ENCODE peak calls at places on chromosomes 6 and 20, in seven cellular contexts. B is HFF-Myc, J is foreskin fibroblast, F is fibroblast of pulmonary artery, X is spleen, M is fibroblast of mammary gland, U is cardiac fibroblast. I is an unnamed sample.
A peak's percentile ranks its signal among the peaks of the same experiment; 100 is the strongest.

GRCh38 chr6:117919775-117920492 is 12.9 kb downstream of the SLC35F1 start:
- DNase-seq in B (no peak), J (no peak), F (no peak), X (peak; percentile 75), M (no peak), U (no peak), I (peak; percentile 11)

GRCh38 chr6:131250121-131250520 is 114.9 kb downstream of the AKAP7 start:
- DNase-seq in B (peak; percentile 5), J (peak; percentile 73), F (peak; percentile 63), X (peak; percentile 84), M (peak; percentile 52), U (peak; percentile 70), I (peak; percentile 24)

GRCh38 chr6:23621026-23621425 is 505.0 kb upstream of the NRSN1 start:
- DNase-seq in B (no peak), J (no peak), F (no peak), X (no peak), M (peak; percentile 62), U (peak; percentile 0), I (no peak)

GRCh38 chr6:103273048-103273447 is 1586.7 kb downstream of the HACE1 start:
- DNase-seq in B (no peak), J (no peak), F (peak; percentile 1), X (no peak), M (no peak), U (peak; percentile 0), I (no peak)

GRCh38 chr6:122580731-122581130 is 29.5 kb upstream of the PKIB start:
- DNase-seq in B (no peak), J (no peak), F (no peak), X (no peak), M (peak; percentile 14), U (no peak), I (no peak)

GRCh38 chr6:33112148-33112547 is 36.4 kb downstream of the HLA-DPB1 start:
- DNase-seq in B (no peak), J (peak; percentile 79), F (peak; percentile 58), X (no peak), M (peak; percentile 65), U (peak; percentile 49), I (peak; percentile 38)

GRCh38 chr20:8303651-8304050 is 171.6 kb downstream of the PLCB1 start:
- DNase-seq in B (no peak), J (no peak), F (no peak), X (no peak), M (no peak), U (no peak), I (no peak)

GRCh38 chr6:143060806-143061596 is at the start of gene AIG1:
- DNase-seq in B (peak; percentile 11), J (no peak), F (no peak), X (peak; percentile 94), M (no peak), U (no peak), I (peak; percentile 60)

GRCh38 chr20:37920270-37920669 is 17.3 kb downstream of the VSTM2L start:
- DNase-seq in B (no peak), J (no peak), F (no peak), X (no peak), M (no peak), U (no peak), I (peak; percentile 39)

DNA sequence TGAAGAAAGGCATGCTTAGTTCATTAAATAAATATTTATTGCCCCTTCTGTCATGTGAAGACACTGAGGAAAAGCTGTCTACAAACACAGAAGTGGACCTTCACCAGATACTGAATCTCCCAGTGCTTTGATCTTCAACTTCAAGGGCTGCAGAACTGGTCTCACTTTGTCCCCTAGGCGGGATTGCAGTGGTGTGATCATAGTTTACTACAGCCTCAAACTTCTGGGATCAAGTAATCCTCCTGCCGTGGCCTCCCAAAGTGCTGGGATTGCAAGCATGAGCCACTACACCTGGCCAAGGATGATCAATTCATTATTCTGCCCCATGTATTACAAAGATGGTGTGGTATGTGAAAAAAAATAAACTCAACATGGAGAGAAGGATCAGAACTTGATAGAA is 496.2 kb upstream of the HS3ST5 start:
- DNase-seq in B (no peak), J (no peak), F (no peak), X (no peak), M (no peak), U (no peak), I (no peak)
- TF ChIP-seq CTCF in B (no peak), J (no peak), F (no peak), X (no peak), M (no peak), U (no peak), I (no peak)

GRCh38 chr20:49045440-49046086 is 549 bp upstream of the CSE1L start:
- DNase-seq in B (no peak), J (peak; percentile 36), F (no peak), X (peak; percentile 90), M (peak; percentile 13), U (peak; percentile 9), I (peak; percentile 47)

GRCh38 chr20:49043000-49043399 is 3.1 kb upstream of the CSE1L start:
- DNase-seq in B (no peak), J (no peak), F (no peak), X (no peak), M (no peak), U (no peak), I (no peak)

DNA sequence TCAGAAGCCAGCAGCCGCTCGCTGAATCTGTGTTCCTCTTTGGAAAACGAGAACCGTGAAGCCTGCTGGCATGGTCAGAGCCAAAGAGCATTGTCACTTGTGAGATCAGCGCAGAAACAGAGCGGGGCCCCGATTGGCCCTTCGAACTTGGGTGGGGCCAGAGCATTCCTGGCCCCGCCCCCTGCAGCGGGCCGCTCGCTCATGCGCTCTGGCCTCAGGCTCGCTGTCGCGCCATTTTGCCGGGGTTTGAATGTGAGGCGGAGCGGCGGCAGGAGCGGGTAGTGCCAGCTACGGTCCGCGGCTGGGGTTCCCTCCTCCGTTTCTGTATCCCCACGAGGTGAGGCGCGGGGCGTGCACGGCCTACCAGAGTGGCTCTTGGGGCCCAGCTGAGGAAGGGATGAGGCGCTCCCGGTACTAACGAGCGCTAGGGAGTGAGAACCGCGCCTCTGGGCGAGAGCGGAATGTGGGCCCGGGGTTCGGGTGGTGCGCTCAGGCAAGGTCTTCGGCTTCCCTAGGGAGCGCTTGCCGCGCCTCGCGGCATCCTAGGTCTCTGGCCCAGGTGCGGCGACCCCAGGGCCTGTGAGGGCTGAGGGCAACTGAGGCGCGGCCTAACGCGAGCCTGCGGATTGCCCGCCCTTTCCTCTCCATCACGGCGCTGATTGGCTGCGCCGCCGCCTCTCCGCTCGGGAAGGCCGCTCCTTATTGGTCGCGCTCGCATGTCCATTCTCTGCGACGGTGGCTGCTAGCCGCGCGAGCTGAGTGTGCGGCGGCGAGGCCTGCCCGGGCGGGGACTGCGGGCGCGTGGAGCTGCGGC is at the start of gene CSE1L:
- DNase-seq in B (peak; percentile 84), J (peak; percentile 98), F (peak; percentile 96), X (peak; percentile 99), M (peak; percentile 94), U (peak; percentile 97), I (peak; percentile 95)
- TF ChIP-seq CTCF in B (no peak), J (no peak), F (no peak), X (peak; percentile 64), M (no peak), U (no peak), I (no peak)

GRCh38 chr20:46194409-46194808 is 76.3 kb downstream of the CD40 start:
- DNase-seq in B (no peak), J (no peak), F (no peak), X (no peak), M (no peak), U (no peak), I (no peak)

GRCh38 chr20:46190796-46191540 is 72.9 kb downstream of the CD40 start:
- DNase-seq in B (no peak), J (no peak), F (no peak), X (no peak), M (no peak), U (no peak), I (no peak)

GRCh38 chr20:46195264-46196038 is 77.3 kb downstream of the CD40 start:
- DNase-seq in B (no peak), J (no peak), F (no peak), X (no peak), M (no peak), U (no peak), I (no peak)

GRCh38 chr20:46191611-46192010 is 73.5 kb downstream of the CD40 start:
- DNase-seq in B (no peak), J (no peak), F (no peak), X (no peak), M (no peak), U (no peak), I (no peak)

GRCh38 chr20:46192376-46192944 is 74.3 kb downstream of the CD40 start:
- DNase-seq in B (no peak), J (no peak), F (no peak), X (no peak), M (no peak), U (no peak), I (no peak)
- TF ChIP-seq CTCF in B (no peak), J (no peak), F (no peak), X (no peak), M (no peak), U (no peak), I (no peak)

GRCh38 chr20:20017001-20017851 is at the start of gene NAA20:
- DNase-seq in B (peak; percentile 72), J (peak; percentile 98), F (peak; percentile 93), X (peak; percentile 98), M (peak; percentile 89), U (peak; percentile 94), I (peak; percentile 94)
- TF ChIP-seq CTCF in B (peak; percentile 51), J (peak; percentile 59), F (peak; percentile 64), X (peak; percentile 86), M (peak; percentile 52), U (peak; percentile 82), I (peak; percentile 44)

GRCh38 chr6:46410330-46410953 is 80.8 kb downstream of the RCAN2 start:
- DNase-seq in B (no peak), J (peak; percentile 64), F (peak; percentile 68), X (no peak), M (peak; percentile 61), U (peak; percentile 74), I (peak; percentile 14)
- TF ChIP-seq CTCF in B (peak; percentile 37), J (peak; percentile 59), F (peak; percentile 64), X (peak; percentile 71), M (peak; percentile 64), U (peak; percentile 74), I (peak; percentile 82)

GRCh38 chr20:46139243-46139889 is 21.3 kb downstream of the CD40 start:
- DNase-seq in B (no peak), J (no peak), F (no peak), X (no peak), M (no peak), U (no peak), I (no peak)
- TF ChIP-seq CTCF in B (no peak), J (no peak), F (no peak), X (no peak), M (no peak), U (no peak), I (no peak)

I was measured in activated CD8-positive, alpha-beta T cell treated with anti-CD3 and anti-CD28 coated beads for 36 hours.